ENCODE peak calls at places on chromosome 14, in four cellular contexts. X is AG10803, I is cardiac muscle cell, H is psoas muscle. Z is an unnamed sample.

GRCh38 chr14:61342486-61342885 is 21.1 kb downstream of the PRKCH start:
- DNase-seq in X (no peak), I (no peak), H (no peak), Z (no peak)

GRCh38 chr14:97359391-97359790 is 562.2 kb downstream of the VRK1 start:
- DNase-seq in X (no peak), I (no peak), H (no peak), Z (no peak)

GRCh38 chr14:34980337-34980900 is 2.4 kb upstream of the SRP54 start:
- DNase-seq in X (no peak), I (no peak), H (no peak), Z (no peak)

GRCh38 chr14:68548194-68549056 is 244.4 kb downstream of the ZFP36L1 start:
- DNase-seq in X (peak; percentile 99), I (peak; percentile 99), H (peak; percentile 93), Z (peak; percentile 94)

GRCh38 chr14:77265561-77266335 is 5.3 kb downstream of the NGB start:
- DNase-seq in X (no peak), I (no peak), H (no peak), Z (no peak)

GRCh38 chr14:105377555-105378182 is 20.7 kb upstream of the TEX22 start:
- DNase-seq in X (no peak), I (no peak), H (no peak), Z (no peak)

GRCh38 chr14:33682746-33683145 is 268.1 kb downstream of the EGLN3 start:
- DNase-seq in X (peak; percentile 95), I (peak; percentile 97), H (peak; percentile 79), Z (peak; percentile 95)

GRCh38 chr14:93269341-93270068 is 62.4 kb downstream of the UBR7 start:
- DNase-seq in X (peak; percentile 57), I (peak; percentile 33), H (no peak), Z (no peak)

GRCh38 chr14:79018846-79019245 is 848.7 kb downstream of the NRXN3 start:
- DNase-seq in X (peak; percentile 24), I (peak; percentile 49), H (no peak), Z (no peak)

GRCh38 chr14:69614592-69614991 is 3.2 kb downstream of the SUSD6 start:
- DNase-seq in X (no peak), I (no peak), H (no peak), Z (no peak)

GRCh38 chr14:22112004-22112403 is 438.4 kb upstream of the OR4E1 start:
- DNase-seq in X (no peak), I (no peak), H (no peak), Z (no peak)

GRCh38 chr14:50394713-50395112 is 2.0 kb downstream of the CDKL1 start:
- DNase-seq in X (no peak), I (no peak), H (no peak), Z (no peak)

GRCh38 chr14:102775855-102776760 is 1.1 kb upstream of the TRAF3 start:
- DNase-seq in X (peak; percentile 69), I (peak; percentile 75), H (no peak), Z (peak; percentile 19)

GRCh38 chr14:104560586-104560945 is 19.0 kb upstream of the C14orf180 start:
- DNase-seq in X (no peak), I (no peak), H (peak; percentile 23), Z (no peak)

GRCh38 chr14:68147331-68147730 is 327.8 kb downstream of the RAD51B start:
- DNase-seq in X (peak; percentile 48), I (peak; percentile 43), H (no peak), Z (no peak)

GRCh38 chr14:104422301-104423223 is 157.0 kb upstream of the C14orf180 start:
- DNase-seq in X (no peak), I (no peak), H (peak; percentile 36), Z (no peak)

DNA sequence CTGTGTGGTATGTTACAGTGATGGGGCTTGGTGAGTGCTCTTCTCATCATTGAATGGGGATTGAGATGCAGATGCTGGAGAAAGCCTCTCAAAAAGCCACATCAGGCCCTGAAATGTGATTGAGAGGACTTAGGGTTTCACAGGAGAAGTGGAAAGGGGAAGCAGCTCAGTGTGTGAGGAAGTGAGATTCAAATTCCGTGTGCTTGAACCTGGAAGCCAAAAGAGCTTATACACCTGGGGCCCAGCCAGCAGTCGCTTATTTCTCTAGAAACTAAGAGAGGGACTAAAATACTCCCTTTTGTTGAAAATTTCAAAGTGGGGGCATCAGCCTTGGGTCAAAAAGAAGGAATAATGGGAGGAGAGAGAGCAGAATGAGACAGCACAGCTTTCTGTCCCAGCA is 39.1 kb upstream of the GZMB start:
- DNase-seq in X (no peak), I (no peak), H (no peak), Z (no peak)
- H3K4me3 ChIP-seq in X (no peak overlapping the region), I (no peak overlapping the region), H (no peak overlapping the region), Z (no peak overlapping the region)

DNA sequence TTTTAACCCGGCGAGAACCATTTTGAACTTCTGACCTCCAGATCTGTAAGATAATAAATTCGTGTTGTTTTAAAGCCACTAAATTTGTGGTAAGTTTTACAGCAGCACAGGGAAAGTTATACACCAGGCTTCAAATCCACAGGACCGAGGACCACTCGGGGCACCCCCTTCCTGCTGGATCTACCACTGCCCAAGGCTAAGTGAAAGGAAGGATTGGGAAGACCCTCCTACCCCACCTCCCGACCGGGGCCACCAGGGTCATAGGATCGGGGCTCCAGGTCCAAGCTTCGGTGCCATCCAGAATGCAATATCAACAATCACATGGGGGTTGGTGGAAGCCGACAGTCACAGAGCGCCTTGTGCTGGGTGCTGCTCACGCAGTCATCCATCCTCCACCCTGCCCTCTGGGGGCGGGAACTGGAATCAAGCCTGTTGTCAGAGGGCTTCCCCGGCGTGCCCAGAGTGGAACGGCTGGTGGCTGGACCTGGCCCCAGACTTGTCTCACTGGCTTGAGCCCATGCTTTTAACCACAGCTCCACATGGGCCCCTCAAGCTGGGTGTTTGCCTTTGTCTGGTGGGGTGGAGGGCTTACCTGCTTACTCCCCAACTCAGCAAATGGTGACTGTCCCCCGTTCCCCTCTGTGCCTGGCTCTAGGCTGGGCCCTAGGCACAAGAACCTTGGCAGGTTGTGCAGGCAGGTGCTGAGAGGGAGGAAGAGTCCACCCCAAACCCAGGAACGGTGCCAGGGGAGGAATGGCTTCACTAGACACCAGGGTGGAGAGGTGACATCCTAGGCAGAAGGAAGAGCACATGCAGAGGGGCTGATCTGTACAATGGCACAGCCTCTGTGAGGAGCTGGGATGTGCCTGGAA is 180.3 kb upstream of the RTL1 start:
- DNase-seq in X (no peak), I (no peak), H (no peak), Z (no peak)
- TF ChIP-seq CTCF in X (no peak), I (peak; percentile 22), H (no peak), Z (no peak)

GRCh38 chr14:73465833-73466532 is 7.6 kb upstream of the NUMB start:
- DNase-seq in X (no peak), I (no peak), H (no peak), Z (no peak)
- H3K4me3 ChIP-seq in X (no peak overlapping the region), I (no peak overlapping the region), H (no peak overlapping the region), Z (no peak overlapping the region)

GRCh38 chr14:92037989-92038388 is 1.9 kb downstream of the TRIP11 start:
- DNase-seq in X (no peak), I (no peak), H (no peak), Z (no peak)
- TF ChIP-seq CTCF in X (no peak), I (no peak), H (no peak), Z (no peak)